ENCODE peak calls at places on chromosomes 3 and 15, in four cellular contexts. U, X, D and I are unnamed samples.

GRCh38 chr3:193903976-193904375 is 232.0 kb upstream of the HES1 start:
- DNase-seq in U (no peak), X (no peak), D (no peak), I (no peak)

GRCh38 chr3:138184994-138185393 is 2.1 kb upstream of the ARMC8 start:
- DNase-seq in U (no peak), X (peak; percentile 28), D (no peak), I (no peak)

GRCh38 chr3:107450254-107450653 is 72.5 kb upstream of the BBX start:
- DNase-seq in U (no peak), X (no peak), D (no peak), I (peak; percentile 16)

GRCh38 chr15:92883643-92884458 is 16.3 kb upstream of the CHD2 start:
- DNase-seq in U (no peak), X (no peak), D (no peak), I (peak; percentile 41)

GRCh38 chr15:38671675-38672141 is 107.1 kb upstream of the RASGRP1 start:
- DNase-seq in U (no peak), X (no peak), D (no peak), I (no peak)

GRCh38 chr3:36992806-36993325 is at the start of gene EPM2AIP1:
- DNase-seq in U (no peak), X (peak; percentile 99), D (no peak), I (peak; percentile 100)

GRCh38 chr3:127078626-127079025 is 95.7 kb downstream of the PLXNA1 start:
- DNase-seq in U (no peak), X (no peak), D (no peak), I (no peak)

GRCh38 chr15:34436956-34437442 is 609 bp downstream of the GOLGA8A start:
- DNase-seq in U (peak; percentile 16), X (peak; percentile 76), D (no peak), I (peak; percentile 35)

GRCh38 chr3:185737020-185737419 is 87.8 kb downstream of the IGF2BP2 start:
- DNase-seq in U (no peak), X (no peak), D (no peak), I (peak; percentile 45)

GRCh38 chr15:98881526-98882517 is 125.8 kb downstream of the PGPEP1L start:
- DNase-seq in U (no peak), X (peak; percentile 48), D (peak; percentile 53), I (peak; percentile 75)

GRCh38 chr15:31397851-31398661 is 71.4 kb downstream of the KLF13 start:
- DNase-seq in U (no peak), X (no peak), D (no peak), I (peak; percentile 57)

GRCh38 chr3:107619549-107619948 is 96.8 kb downstream of the BBX start:
- DNase-seq in U (no peak), X (no peak), D (no peak), I (no peak)

GRCh38 chr15:101045236-101045646 is 126.1 kb downstream of the LRRK1 start:
- DNase-seq in U (no peak), X (no peak), D (peak; percentile 49), I (no peak)

GRCh38 chr15:74735305-74735704 is 10.0 kb upstream of the CYP1A1 start:
- DNase-seq in U (no peak), X (no peak), D (no peak), I (no peak)

GRCh38 chr15:84654689-84655453 is 788 bp upstream of the WDR73 start:
- DNase-seq in U (peak; percentile 85), X (peak; percentile 84), D (peak; percentile 70), I (peak; percentile 85)

GRCh38 chr3:59775781-59776270 is 726.0 kb upstream of the CFAP20DC start:
- DNase-seq in U (no peak), X (no peak), D (no peak), I (no peak)

GRCh38 chr3:192336286-192336685 is 391.1 kb downstream of the FGF12 start:
- DNase-seq in U (no peak), X (no peak), D (no peak), I (peak; percentile 6)

GRCh38 chr15:79724804-79725203 is 172.0 kb downstream of the MTHFS start:
- DNase-seq in U (no peak), X (no peak), D (no peak), I (no peak)

GRCh38 chr3:115399751-115400150 is 223.6 kb upstream of the GAP43 start:
- DNase-seq in U (no peak), X (no peak), D (no peak), I (no peak)

GRCh38 chr3:12405432-12406272 is 78.6 kb upstream of the TSEN2 start:
- DNase-seq in U (peak; percentile 85), X (no peak), D (peak; percentile 96), I (peak; percentile 95)

GRCh38 chr15:98953000-98953776 is 54.4 kb downstream of the PGPEP1L start:
- DNase-seq in U (no peak), X (no peak), D (peak; percentile 29), I (no peak)

GRCh38 chr15:47184003-47184404 is 533.3 kb upstream of the SEMA6D start:
- DNase-seq in U (peak; percentile 9), X (peak; percentile 67), D (no peak), I (no peak)

GRCh38 chr3:172516318-172517214 is 6.7 kb downstream of the TNFSF10 start:
- DNase-seq in U (peak; percentile 85), X (no peak), D (peak; percentile 42), I (peak; percentile 99)

GRCh38 chr3:71916747-71917369 is 131.9 kb upstream of the PROK2 start:
- DNase-seq in U (no peak), X (no peak), D (no peak), I (peak; percentile 19)

GRCh38 chr3:132317229-132317948 is at the start of gene ACP3:
- DNase-seq in U (peak; percentile 86), X (peak; percentile 67), D (peak; percentile 21), I (peak; percentile 73)

GRCh38 chr3:127525373-127525772 is 65.2 kb downstream of the TPRA1 start:
- DNase-seq in U (no peak), X (no peak), D (no peak), I (peak; percentile 93)

GRCh38 chr3:152737021-152737908 is 97.7 kb upstream of the P2RY1 start:
- DNase-seq in U (peak; percentile 26), X (no peak), D (peak; percentile 20), I (peak; percentile 81)

GRCh38 chr15:78225783-78226541 is 8.4 kb downstream of the ACSBG1 start:
- DNase-seq in U (no peak), X (no peak), D (no peak), I (peak; percentile 70)

GRCh38 chr3:8318002-8318649 is 183.5 kb upstream of the LMCD1 start:
- DNase-seq in U (no peak), X (no peak), D (no peak), I (no peak)

GRCh38 chr3:50167069-50167781 is 12.1 kb downstream of the SEMA3F start:
- DNase-seq in U (no peak), X (no peak), D (no peak), I (peak; percentile 85)

GRCh38 chr3:853489-853888 is 239.3 kb upstream of the CNTN6 start:
- DNase-seq in U (no peak), X (no peak), D (no peak), I (no peak)

GRCh38 chr3:851098-851790 is 241.6 kb upstream of the CNTN6 start:
- DNase-seq in U (no peak), X (no peak), D (no peak), I (peak; percentile 8)

DNA sequence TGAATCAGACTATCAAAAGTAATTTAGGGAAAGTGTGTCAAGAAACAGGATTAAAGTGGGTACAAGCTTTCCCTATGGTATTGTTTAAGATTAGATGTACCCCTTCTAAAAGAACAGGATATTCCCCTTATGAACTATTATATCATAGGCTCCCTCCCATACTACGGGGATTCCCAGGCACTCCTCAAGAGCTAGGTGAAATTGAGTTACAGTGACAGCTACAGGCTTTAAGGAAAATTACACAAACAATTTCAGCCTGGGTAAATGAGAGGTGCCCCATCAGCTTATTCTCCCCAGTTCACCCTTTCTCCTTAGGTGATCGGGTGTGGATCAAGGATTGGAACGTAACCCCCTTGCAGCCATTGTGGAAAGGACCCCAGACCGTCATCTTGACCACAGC is 240.8 kb upstream of the CNTN6 start:
- DNase-seq in U (no peak), X (peak; percentile 9), D (no peak), I (peak; percentile 3)
- TF ChIP-seq CTCF in U (no peak), X (no peak), D (no peak), I (no peak)

GRCh38 chr3:31370093-31370666 is 162.5 kb upstream of the STT3B start:
- DNase-seq in U (no peak), X (no peak), D (no peak), I (no peak)

GRCh38 chr3:31361391-31362273 is 171.1 kb upstream of the STT3B start:
- DNase-seq in U (no peak), X (no peak), D (no peak), I (no peak)

GRCh38 chr3:31369637-31370036 is 163.1 kb upstream of the STT3B start:
- DNase-seq in U (no peak), X (no peak), D (no peak), I (no peak)

GRCh38 chr3:31364188-31364587 is 168.5 kb upstream of the STT3B start:
- DNase-seq in U (no peak), X (no peak), D (no peak), I (no peak)

DNA sequence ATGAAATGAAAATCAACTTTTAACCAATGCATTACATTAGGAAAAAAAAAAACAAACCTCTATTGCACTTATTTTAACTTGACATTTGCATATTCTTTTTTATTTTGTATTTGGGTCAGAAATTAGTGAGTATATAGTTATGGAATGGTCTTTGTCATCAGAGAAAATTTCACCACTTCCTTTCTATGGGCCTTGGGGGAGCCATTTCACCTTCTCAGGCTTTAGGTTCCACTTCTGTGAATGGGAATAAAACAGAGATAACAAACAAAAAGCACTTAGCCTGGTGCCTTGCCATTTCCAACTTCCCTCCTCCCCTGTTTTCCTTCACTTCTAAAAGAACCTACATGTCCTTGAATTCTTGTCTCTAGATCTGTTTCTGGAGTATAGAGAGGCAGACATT is 168.0 kb upstream of the STT3B start:
- DNase-seq in U (no peak), X (no peak), D (no peak), I (no peak)
- TF ChIP-seq CTCF in U (no peak), X (peak; percentile 17), D (no peak), I (no peak)

DNA sequence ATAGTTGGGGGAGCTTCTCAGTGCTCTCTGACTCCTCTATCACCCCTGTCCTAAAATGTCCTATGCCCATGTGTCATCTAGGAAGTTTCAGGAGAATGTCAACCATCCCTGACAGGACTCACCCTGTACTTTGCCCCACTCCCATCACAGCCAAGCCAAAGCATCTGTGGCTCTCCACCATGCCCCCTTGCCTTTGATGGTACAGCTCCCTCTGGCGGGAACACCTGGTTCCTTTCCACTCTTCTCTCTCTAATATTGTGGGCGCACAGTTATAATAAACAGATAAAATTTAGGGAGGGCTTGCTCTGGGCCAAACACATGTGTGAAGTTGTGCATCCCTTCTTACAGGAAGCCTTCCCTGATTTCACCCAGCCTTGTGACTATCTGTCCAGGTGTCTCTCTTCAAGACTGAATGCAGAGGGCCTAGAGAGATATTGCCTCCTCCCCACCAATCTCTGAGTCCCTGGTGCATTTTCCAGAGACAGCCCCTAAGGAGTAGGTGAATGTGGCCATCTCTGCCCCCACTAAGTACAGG is 62.8 kb downstream of the ISG20 start:
- DNase-seq in U (no peak), X (peak; percentile 11), D (no peak), I (peak; percentile 54)
- TF ChIP-seq CTCF in U (peak; percentile 18), X (peak; percentile 37), D (no peak), I (peak; percentile 31)

DNA sequence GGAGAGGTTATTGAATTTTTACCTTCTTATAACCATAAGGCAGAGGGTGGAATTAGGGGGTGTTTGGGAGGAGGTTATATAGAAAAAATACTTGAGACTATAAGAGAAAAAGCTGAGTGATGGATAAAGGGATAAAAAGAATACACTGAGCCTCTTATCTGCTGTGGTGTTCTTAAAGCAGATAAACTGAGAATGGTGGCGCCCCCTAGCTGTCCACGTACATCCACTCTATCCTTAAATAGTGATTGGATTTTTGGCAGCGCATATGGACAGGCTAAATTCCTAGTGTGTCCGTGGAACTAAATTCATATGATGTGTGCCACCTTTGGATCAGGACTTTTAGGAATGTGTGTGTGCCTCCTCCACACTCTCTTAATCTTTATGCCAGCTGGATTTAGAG is 121.1 kb downstream of the OXSM start:
- DNase-seq in U (peak; percentile 21), X (no peak), D (no peak), I (peak; percentile 27)
- TF ChIP-seq CTCF in U (peak; percentile 31), X (peak; percentile 30), D (no peak), I (no peak)